ENCODE peak calls at places on chromosome 13, in nine cellular contexts. Z is neural progenitor cell; U is right lobe of liver; P is left ventricle myocardium inferior; S is body of pancreas; D is A549; B is heart right ventricle; R is effector memory CD4-positive, alpha-beta T cell; L is AG09309. O is an unnamed sample.

GRCh38 chr13:59674616-59675015 is 489.1 kb downstream of the DIAPH3 start:
- DNase-seq in Z (no peak), U (no peak), P (no peak), S (no peak), D (no peak), B (no peak), R (no peak), L (no peak), O (no peak)

GRCh38 chr13:27406178-27406939 is 18.1 kb upstream of the GTF3A start:
- DNase-seq in Z (peak), U (no peak), P (no peak), S (peak), D (peak), B (no peak), R (no peak), L (no peak), O (no peak)

GRCh38 chr13:94656766-94657165 is 55.1 kb downstream of the GPR180 start:
- DNase-seq in Z (no peak), U (no peak), P (no peak), S (no peak), D (peak), B (no peak), R (no peak), L (peak), O (no peak)

GRCh38 chr13:92122454-92122853 is 724.0 kb downstream of the GPC5 start:
- DNase-seq in Z (no peak), U (no peak), P (no peak), S (no peak), D (no peak), B (no peak), R (no peak), L (no peak), O (no peak)

GRCh38 chr13:66560991-66561390 is 669.1 kb downstream of the PCDH9 start:
- DNase-seq in Z (no peak), U (no peak), P (no peak), S (no peak), D (no peak), B (no peak), R (no peak), L (no peak), O (no peak)

GRCh38 chr13:29922281-29922821 is 71.9 kb upstream of the UBL3 start:
- DNase-seq in Z (no peak), U (no peak), P (no peak), S (no peak), D (no peak), B (no peak), R (no peak), L (no peak), O (no peak)

GRCh38 chr13:76692326-76692725 is 193.9 kb downstream of the KCTD12 start:
- DNase-seq in Z (no peak), U (no peak), P (no peak), S (no peak), D (no peak), B (no peak), R (no peak), L (no peak), O (no peak)

GRCh38 chr13:97125810-97126738 is 96.1 kb upstream of the MBNL2 start:
- DNase-seq in Z (no peak), U (no peak), P (peak), S (no peak), D (no peak), B (no peak), R (no peak), L (no peak), O (peak)

GRCh38 chr13:32897296-32897695 is 118.9 kb upstream of the KL start:
- DNase-seq in Z (no peak), U (no peak), P (no peak), S (no peak), D (no peak), B (no peak), R (no peak), L (no peak), O (no peak)

GRCh38 chr13:37486171-37486661 is 112.4 kb downstream of the POSTN start:
- DNase-seq in Z (no peak), U (no peak), P (no peak), S (no peak), D (no peak), B (no peak), R (no peak), L (peak), O (no peak)

GRCh38 chr13:77386880-77387606 is 60.1 kb upstream of the MYCBP2 start:
- DNase-seq in Z (no peak), U (no peak), P (no peak), S (peak), D (no peak), B (no peak), R (no peak), L (peak), O (no peak)

GRCh38 chr13:111516712-111517640 is 196.5 kb downstream of the TEX29 start:
- DNase-seq in Z (no peak), U (no peak), P (no peak), S (no peak), D (no peak), B (no peak), R (no peak), L (no peak), O (no peak)

GRCh38 chr13:22201395-22201794 is 530.5 kb downstream of the FGF9 start:
- DNase-seq in Z (no peak), U (no peak), P (no peak), S (no peak), D (no peak), B (no peak), R (no peak), L (no peak), O (no peak)

GRCh38 chr13:61286148-61286745 is 129.4 kb downstream of the PCDH20 start:
- DNase-seq in Z (peak), U (no peak), P (no peak), S (no peak), D (no peak), B (no peak), R (no peak), L (no peak), O (no peak)

GRCh38 chr13:28137556-28137955 is 789 bp upstream of the PAN3 start:
- DNase-seq in Z (peak), U (no peak), P (no peak), S (peak), D (no peak), B (no peak), R (no peak), L (no peak), O (no peak)

GRCh38 chr13:23966691-23967615 is 69.7 kb upstream of the C1QTNF9B start:
- DNase-seq in Z (no peak), U (no peak), P (no peak), S (no peak), D (no peak), B (no peak), R (no peak), L (no peak), O (no peak)

GRCh38 chr13:80337706-80338105 is 3.2 kb downstream of the SPRY2 start:
- DNase-seq in Z (no peak), U (no peak), P (no peak), S (no peak), D (no peak), B (no peak), R (no peak), L (no peak), O (no peak)

GRCh38 chr13:72379581-72379980 is 347.8 kb downstream of the MZT1 start:
- DNase-seq in Z (no peak), U (no peak), P (no peak), S (no peak), D (no peak), B (no peak), R (no peak), L (no peak), O (no peak)

GRCh38 chr13:95184317-95184716 is 116.9 kb downstream of the ABCC4 start:
- DNase-seq in Z (no peak), U (no peak), P (no peak), S (no peak), D (no peak), B (no peak), R (no peak), L (no peak), O (no peak)

GRCh38 chr13:95083758-95084157 is 217.5 kb downstream of the ABCC4 start:
- DNase-seq in Z (no peak), U (no peak), P (no peak), S (no peak), D (no peak), B (no peak), R (no peak), L (peak), O (no peak)

GRCh38 chr13:78102121-78102677 is 183.6 kb upstream of the EDNRB start:
- DNase-seq in Z (no peak), U (no peak), P (peak), S (peak), D (no peak), B (peak), R (no peak), L (peak), O (peak)

GRCh38 chr13:97538193-97538592 is 104.2 kb downstream of the RAP2A start:
- DNase-seq in Z (no peak), U (no peak), P (no peak), S (no peak), D (no peak), B (no peak), R (no peak), L (no peak), O (no peak)

GRCh38 chr13:69935043-69935442 is 172.6 kb upstream of the ATXN8OS start:
- DNase-seq in Z (no peak), U (no peak), P (no peak), S (no peak), D (no peak), B (no peak), R (no peak), L (no peak), O (no peak)

GRCh38 chr13:82747948-82748347 is 1134.3 kb downstream of the SLITRK1 start:
- DNase-seq in Z (no peak), U (no peak), P (no peak), S (no peak), D (no peak), B (no peak), R (no peak), L (peak), O (no peak)

GRCh38 chr13:46071590-46072249 is 19.2 kb upstream of the ZC3H13 start:
- DNase-seq in Z (no peak), U (no peak), P (no peak), S (no peak), D (no peak), B (no peak), R (no peak), L (no peak), O (no peak)

GRCh38 chr13:111565400-111565799 is 245.0 kb downstream of the TEX29 start:
- DNase-seq in Z (no peak), U (no peak), P (no peak), S (no peak), D (no peak), B (no peak), R (no peak), L (no peak), O (no peak)

GRCh38 chr13:30905932-30906383 is at the start of gene MEDAG:
- DNase-seq in Z (no peak), U (no peak), P (peak), S (peak), D (no peak), B (peak), R (no peak), L (no peak), O (peak)

GRCh38 chr13:23069571-23069970 is 111.2 kb upstream of the SGCG start:
- DNase-seq in Z (no peak), U (no peak), P (no peak), S (no peak), D (no peak), B (no peak), R (no peak), L (peak), O (no peak)

GRCh38 chr13:83992566-83993358 is 110.5 kb upstream of the SLITRK1 start:
- DNase-seq in Z (no peak), U (no peak), P (no peak), S (no peak), D (no peak), B (no peak), R (no peak), L (no peak), O (no peak)

GRCh38 chr13:90055121-90055520 is 1292.4 kb upstream of the MIR17HG start:
- DNase-seq in Z (no peak), U (no peak), P (no peak), S (no peak), D (no peak), B (no peak), R (no peak), L (no peak), O (no peak)

GRCh38 chr13:112859817-112860190 is 109.2 kb upstream of the MCF2L start:
- DNase-seq in Z (no peak), U (no peak), P (no peak), S (peak), D (no peak), B (no peak), R (no peak), L (no peak), O (no peak)
- H3K4me3 ChIP-seq in Z (no peak), U (no peak), P (no peak), S (no peak), D (no peak), B (no peak), R (no peak), L (no peak), O (no peak)

DNA sequence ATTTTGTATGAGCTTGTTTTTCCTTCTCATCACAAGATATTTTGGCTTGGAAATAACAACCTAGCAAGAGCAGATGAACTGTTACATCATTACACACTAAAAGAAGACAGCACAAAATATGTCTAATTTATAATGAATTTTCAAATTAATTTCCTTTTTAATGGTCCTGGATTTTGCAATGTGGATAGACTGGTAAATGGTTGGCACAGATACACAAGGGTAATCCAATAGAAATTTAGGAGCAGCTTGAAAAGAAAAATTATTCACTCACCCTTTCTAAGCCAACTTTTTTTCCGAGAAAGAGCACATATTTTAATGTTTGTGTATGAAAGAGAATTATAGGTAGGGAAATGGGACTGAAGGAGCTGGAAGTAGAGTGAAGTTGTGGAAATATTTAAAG is 225.0 kb downstream of the EFNB2 start:
- DNase-seq in Z (no peak), U (no peak), P (no peak), S (no peak), D (no peak), B (no peak), R (no peak), L (no peak), O (no peak)
- H3K4me3 ChIP-seq in Z (no peak), U (no peak), P (no peak), S (no peak), D (no peak), B (no peak), R (no peak), L (no peak), O (no peak)

DNA sequence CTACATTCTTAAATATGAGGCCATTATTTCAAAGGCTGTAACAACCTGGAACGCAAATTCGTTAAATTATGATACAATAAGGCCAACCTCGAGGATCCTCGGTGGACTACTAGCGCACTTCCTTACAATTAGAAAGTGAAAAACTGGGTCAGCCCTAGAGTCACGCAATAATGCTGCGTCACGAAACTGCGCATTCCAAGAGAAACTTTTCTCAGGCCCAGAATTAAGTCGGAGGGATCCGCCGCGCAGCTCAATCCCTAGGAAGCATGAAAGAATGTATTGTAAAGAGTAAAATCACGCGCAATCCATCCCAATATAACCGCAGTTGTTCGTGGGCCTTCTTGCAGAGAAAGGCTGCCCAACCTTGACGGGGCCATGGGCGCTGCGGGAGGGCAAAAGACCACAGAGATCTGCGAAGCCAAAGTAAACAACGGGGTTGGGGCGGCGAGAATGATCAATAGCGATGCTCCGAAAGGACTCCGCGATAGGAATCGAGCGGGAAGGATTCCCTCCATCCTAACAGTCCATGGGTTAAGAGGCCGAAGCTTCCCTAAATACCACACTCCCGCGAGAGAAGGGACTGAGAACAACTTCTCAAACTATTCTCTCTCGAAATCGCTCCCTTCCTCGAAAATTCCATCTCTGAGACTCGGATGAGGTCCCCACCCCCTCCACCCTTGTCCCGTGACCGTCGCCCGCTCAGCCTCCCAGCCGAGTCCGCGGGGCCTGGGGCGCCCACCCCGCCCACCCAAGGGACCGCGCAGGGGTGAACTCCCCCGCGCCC is 564 bp downstream of the SPART start:
- DNase-seq in Z (peak), U (peak), P (peak), S (peak), D (peak), B (peak), R (peak), L (peak), O (peak)
- H3K4me3 ChIP-seq in Z (peak), U (peak), P (peak), S (peak), D (peak), B (peak), R (peak), L (peak), O (peak)

GRCh38 chr13:99982021-99982740 is 597 bp downstream of the ZIC2 start:
- DNase-seq in Z (peak), U (no peak), P (no peak), S (no peak), D (no peak), B (no peak), R (no peak), L (no peak), O (no peak)

GRCh38 chr13:99984134-99984462 is 2.5 kb downstream of the ZIC2 start:
- DNase-seq in Z (peak), U (no peak), P (no peak), S (no peak), D (no peak), B (no peak), R (no peak), L (no peak), O (no peak)

GRCh38 chr13:99983401-99984133 is 2.0 kb downstream of the ZIC2 start:
- DNase-seq in Z (peak), U (no peak), P (no peak), S (no peak), D (no peak), B (no peak), R (no peak), L (no peak), O (no peak)

GRCh38 chr13:99981115-99982020 is at the start of gene ZIC2:
- DNase-seq in Z (peak), U (no peak), P (no peak), S (no peak), D (no peak), B (no peak), R (no peak), L (no peak), O (no peak)

DNA sequence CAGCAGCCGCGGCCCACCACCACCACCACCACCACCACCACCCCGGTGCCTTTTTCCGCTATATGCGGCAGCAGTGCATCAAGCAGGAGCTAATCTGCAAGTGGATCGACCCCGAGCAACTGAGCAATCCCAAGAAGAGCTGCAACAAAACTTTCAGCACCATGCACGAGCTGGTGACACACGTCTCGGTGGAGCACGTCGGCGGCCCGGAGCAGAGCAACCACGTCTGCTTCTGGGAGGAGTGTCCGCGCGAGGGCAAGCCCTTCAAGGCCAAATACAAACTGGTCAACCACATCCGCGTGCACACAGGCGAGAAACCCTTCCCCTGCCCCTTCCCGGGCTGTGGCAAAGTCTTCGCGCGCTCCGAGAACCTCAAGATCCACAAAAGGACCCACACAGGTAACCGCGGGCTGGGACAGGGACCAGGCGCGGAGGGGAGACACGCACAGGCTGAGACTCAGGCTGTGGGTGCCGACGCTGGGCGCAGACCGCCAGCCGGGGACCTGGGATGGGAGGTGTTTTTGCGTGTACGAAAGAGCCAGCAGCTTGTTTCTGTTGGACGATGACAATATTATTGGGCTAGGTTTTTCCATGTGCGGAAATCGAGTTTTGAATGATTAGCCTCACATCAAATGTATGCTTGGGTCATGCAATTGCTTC is 1.3 kb downstream of the ZIC2 start:
- DNase-seq in Z (peak), U (no peak), P (no peak), S (no peak), D (no peak), B (no peak), R (no peak), L (no peak), O (no peak)
- H3K4me3 ChIP-seq in Z (peak), U (no peak), P (no peak), S (no peak), D (peak), B (no peak), R (no peak), L (peak), O (no peak)

GRCh38 chr13:113433391-113433916 is 19.8 kb downstream of the ADPRHL1 start:
- DNase-seq in Z (no peak), U (no peak), P (no peak), S (no peak), D (no peak), B (no peak), R (no peak), L (no peak), O (no peak)
- H3K4me3 ChIP-seq in Z (no peak), U (no peak), P (no peak), S (no peak), D (no peak), B (no peak), R (no peak), L (no peak), O (no peak)

GRCh38 chr13:113856716-113857065 is 7.2 kb downstream of the GAS6 start:
- DNase-seq in Z (no peak), U (peak), P (no peak), S (peak), D (no peak), B (no peak), R (no peak), L (no peak), O (no peak)
- H3K4me3 ChIP-seq in Z (no peak), U (no peak), P (no peak), S (no peak), D (no peak), B (no peak), R (no peak), L (no peak), O (no peak)

O was measured in sigmoid colon.